ENCODE peak calls at places on chromosome 11, in seven cellular contexts. W is vagina, E is sigmoid colon, G is stomach, R is HepG2, N is K562, U is HCT116. V is an unnamed sample.

GRCh38 chr11:72001834-72002591 is 3.3 kb downstream of the IL18BP start:
- DNase-seq in G (no peak), N (no peak), W (no peak), R (no peak), E (no peak), U (no peak), V (no peak)

GRCh38 chr11:68012044-68012842 is 2.1 kb downstream of the ALDH3B1 start:
- DNase-seq in E (no peak), G (no peak), U (no peak), R (no peak), W (no peak), N (no peak), V (no peak)

GRCh38 chr11:121300313-121300971 is 7.9 kb downstream of the SC5D start:
- DNase-seq in W (no peak), R (no peak), E (no peak), G (no peak), U (no peak), N (no peak), V (peak; percentile 36)

GRCh38 chr11:122656631-122657101 is 1.1 kb downstream of the UBASH3B start:
- DNase-seq in N (no peak), E (peak; percentile 75), W (no peak), R (no peak), U (no peak), G (peak; percentile 64), V (peak; percentile 13)

GRCh38 chr11:1117970-1118369 is 39.8 kb upstream of the MUC5AC start:
- DNase-seq in G (no peak), R (no peak), N (no peak), U (no peak), W (no peak), E (peak; percentile 53), V (no peak)

GRCh38 chr11:125062931-125063428 is at the start of gene SLC37A2:
- DNase-seq in E (peak; percentile 83), N (no peak), U (no peak), R (peak; percentile 45), W (no peak), G (peak; percentile 73), V (peak; percentile 52)

GRCh38 chr11:42806191-42806590 is 505.6 kb upstream of the API5 start:
- DNase-seq in R (no peak), W (no peak), U (no peak), N (no peak), G (no peak), E (no peak), V (no peak)

GRCh38 chr11:61873588-61874459 is 17.5 kb downstream of the FADS3 start:
- DNase-seq in E (peak; percentile 61), U (no peak), R (no peak), G (no peak), W (no peak), N (no peak), V (no peak)

GRCh38 chr11:121741316-121741715 is 288.5 kb upstream of the SORL1-AS1 start:
- DNase-seq in R (no peak), G (no peak), U (no peak), N (no peak), W (no peak), E (peak; percentile 82), V (no peak)

GRCh38 chr11:96448225-96448624 is 58.4 kb downstream of the JRKL start:
- DNase-seq in R (no peak), N (no peak), W (no peak), U (no peak), E (no peak), G (no peak), V (no peak)

GRCh38 chr11:19259487-19260345 is 19.0 kb upstream of the E2F8 start:
- DNase-seq in E (no peak), N (peak; percentile 70), W (no peak), R (no peak), U (peak; percentile 24), G (peak; percentile 80), V (peak; percentile 32)

GRCh38 chr11:65417221-65417701 is 5.3 kb upstream of the NEAT1 start:
- DNase-seq in U (no peak), N (no peak), W (no peak), R (no peak), G (peak; percentile 44), E (peak; percentile 81), V (peak; percentile 36)

GRCh38 chr11:65418681-65419459 is 3.7 kb upstream of the NEAT1 start:
- DNase-seq in G (peak; percentile 96), N (peak; percentile 85), U (peak; percentile 84), W (peak; percentile 99), R (peak; percentile 99), E (peak; percentile 99), V (peak; percentile 95)

GRCh38 chr11:65416341-65417185 is 6.0 kb upstream of the NEAT1 start:
- DNase-seq in E (peak; percentile 97), G (peak; percentile 94), U (peak; percentile 54), R (peak; percentile 77), N (peak; percentile 88), W (no peak), V (peak; percentile 93)

GRCh38 chr11:65418431-65418680 is 4.2 kb upstream of the NEAT1 start:
- DNase-seq in W (no peak), E (no peak), N (no peak), G (no peak), U (no peak), R (no peak), V (no peak)

GRCh38 chr11:65417702-65418430 is 4.7 kb upstream of the NEAT1 start:
- DNase-seq in W (no peak), U (no peak), G (peak; percentile 50), E (peak; percentile 92), R (no peak), N (peak; percentile 65), V (peak; percentile 59)
- TF ChIP-seq POLR2A in W (no peak), U (no peak), G (no peak), E (no peak), R (no peak), N (no peak), V (no peak)

GRCh38 chr11:113577356-113578163 is 102.4 kb upstream of the DRD2 start:
- DNase-seq in W (no peak), E (no peak), U (no peak), G (peak; percentile 56), N (no peak), R (no peak), V (no peak)
- TF ChIP-seq POLR2AphosphoS5 in W (no peak), E (no peak), U (no peak), G (no peak), N (no peak), R (no peak), V (no peak)

DNA sequence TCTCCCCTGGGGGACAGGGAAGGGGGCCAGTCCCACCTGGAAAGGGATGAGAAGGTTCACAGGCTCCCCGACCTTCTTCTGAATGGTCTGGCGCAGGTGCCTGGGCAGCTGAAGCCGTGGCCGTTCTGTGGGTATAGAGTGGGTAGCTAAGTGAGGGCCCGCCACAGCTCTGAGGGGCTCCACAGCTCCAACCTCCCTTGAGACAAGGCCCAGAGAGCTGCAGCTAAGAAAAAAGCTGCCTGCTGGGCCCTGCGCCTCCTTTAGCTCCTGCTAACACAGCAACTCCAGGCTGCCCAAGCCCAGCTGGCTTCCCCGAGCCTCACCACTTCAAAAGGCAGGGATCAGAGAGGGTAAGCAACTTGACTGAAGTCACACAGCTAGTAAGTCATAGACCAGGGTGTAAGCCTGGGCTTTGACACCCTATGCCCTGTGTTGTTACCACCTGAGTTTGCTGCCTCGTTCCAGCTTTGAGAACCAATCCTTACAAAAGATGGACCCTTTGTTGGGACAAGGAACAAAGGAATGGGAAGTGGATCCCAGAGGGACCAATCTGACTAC is 18.5 kb downstream of the MYBPC3 start:
- DNase-seq in R (no peak), N (no peak), G (no peak), W (no peak), E (no peak), U (no peak), V (no peak)
- H3K36me3 ChIP-seq in R (peaks cover 6% of the 10 kb centered on the region), N (peaks cover 18% of the 10 kb centered on the region), G (peaks cover 8% of the 10 kb centered on the region), W (no peaks in the 10 kb centered on the region), E (peaks cover 9% of the 10 kb centered on the region), U (no peaks in the 10 kb centered on the region), V (no peaks in the 10 kb centered on the region)

GRCh38 chr11:73659961-73660360 is 13.6 kb downstream of the PLEKHB1 start:
- DNase-seq in W (no peak), U (no peak), R (no peak), E (no peak), G (no peak), N (no peak), V (no peak)
- TF ChIP-seq POLR2A in W (no peak), U (no peak), R (no peak), E (no peak), G (no peak), N (no peak), V (no peak)

GRCh38 chr11:14259186-14259784 is 99.7 kb downstream of the RRAS2 start:
- DNase-seq in N (no peak), G (no peak), U (no peak), W (peak; percentile 84), R (no peak), E (no peak), V (no peak)

GRCh38 chr11:14261094-14261493 is 97.9 kb downstream of the RRAS2 start:
- DNase-seq in W (no peak), E (no peak), R (no peak), G (no peak), U (no peak), N (no peak), V (no peak)

GRCh38 chr11:14254533-14255530 is 104.2 kb downstream of the RRAS2 start:
- DNase-seq in G (no peak), R (no peak), N (no peak), W (peak; percentile 83), U (no peak), E (no peak), V (no peak)

GRCh38 chr11:14259870-14260269 is 99.1 kb downstream of the RRAS2 start:
- DNase-seq in N (no peak), R (no peak), U (no peak), E (no peak), G (no peak), W (no peak), V (no peak)

GRCh38 chr11:14258177-14258935 is 100.6 kb downstream of the RRAS2 start:
- DNase-seq in E (no peak), R (peak; percentile 65), N (no peak), G (no peak), W (no peak), U (peak; percentile 26), V (no peak)
- TF ChIP-seq POLR2AphosphoS5 in E (no peak), R (no peak), N (no peak), G (peak; percentile 53), W (no peak), U (no peak), V (no peak)

GRCh38 chr11:66689661-66690590 is 12.2 kb upstream of the RBM4B start:
- DNase-seq in N (no peak), W (no peak), R (no peak), E (peak; percentile 57), G (no peak), U (no peak), V (no peak)
- H3K36me3 ChIP-seq in N (peaks cover 83% of the 10 kb centered on the region), W (no peaks in the 10 kb centered on the region), R (no peaks in the 10 kb centered on the region), E (no peaks in the 10 kb centered on the region), G (no peaks in the 10 kb centered on the region), U (no peaks in the 10 kb centered on the region), V (peaks cover 14% of the 10 kb centered on the region)

V was measured in prostate gland.